ENCODE peak calls at places on chromosomes 11 and 22, in four cellular contexts. H is fibroblast of lung, J is T-helper 2 cell, W is activated T-helper 1 cell treated with Interleukin-2 at 50 U/mL for 16 hours. S is an unnamed sample.

GRCh38 chr11:2701898-2702434 is 2.2 kb upstream of the KCNQ1OT1 start:
- DNase-seq in J (no peak), H (no peak), W (no peak), S (no peak)

GRCh38 chr11:2318707-2319106 is 16.9 kb downstream of the TSPAN32 start:
- DNase-seq in H (no peak), W (no peak), J (no peak), S (no peak)

GRCh38 chr11:90222152-90222458 is 744 bp downstream of the CHORDC1 start:
- DNase-seq in W (no peak), J (no peak), H (no peak), S (peak; percentile 32)

GRCh38 chr11:19679952-19680823 is 32.4 kb upstream of the NAV2 start:
- DNase-seq in J (no peak), H (peak; percentile 98), W (no peak), S (peak; percentile 98)

GRCh38 chr11:17366491-17366890 is 14.9 kb downstream of the NCR3LG1 start:
- DNase-seq in J (no peak), H (no peak), W (no peak), S (no peak)

GRCh38 chr22:43789452-43789851 is 22.7 kb downstream of the EFCAB6 start:
- DNase-seq in J (no peak), H (peak; percentile 98), W (no peak), S (peak; percentile 98)

GRCh38 chr11:116276051-116277044 is 496.4 kb downstream of the BUD13 start:
- DNase-seq in W (peak; percentile 49), J (peak; percentile 73), H (peak; percentile 49), S (peak; percentile 76)

GRCh38 chr11:10824888-10825287 is 16.2 kb upstream of the EIF4G2 start:
- DNase-seq in H (no peak), W (no peak), J (no peak), S (no peak)

GRCh38 chr11:66969584-66970205 is 5.4 kb upstream of the C11orf86 start:
- DNase-seq in H (peak; percentile 94), J (no peak), W (no peak), S (no peak)

GRCh38 chr11:88886796-88887195 is 179.0 kb downstream of the GRM5 start:
- DNase-seq in W (peak; percentile 3), J (peak; percentile 52), H (no peak), S (peak; percentile 14)

GRCh38 chr22:47196881-47197701 is 434.6 kb downstream of the TBC1D22A start:
- DNase-seq in H (no peak), W (no peak), J (no peak), S (no peak)

GRCh38 chr11:1129666-1130160 is 28.0 kb upstream of the MUC5AC start:
- DNase-seq in W (no peak), H (no peak), J (no peak), S (no peak)

GRCh38 chr22:44493206-44493605 is 4.8 kb downstream of the RTL6 start:
- DNase-seq in J (peak; percentile 70), W (no peak), H (no peak), S (no peak)

GRCh38 chr11:119378851-119379465 is 2.5 kb downstream of the USP2 start:
- DNase-seq in J (no peak), W (no peak), H (no peak), S (no peak)

GRCh38 chr11:1150095-1150494 is 7.7 kb upstream of the MUC5AC start:
- DNase-seq in H (no peak), J (no peak), W (no peak), S (no peak)

GRCh38 chr11:18775492-18776292 is 15.9 kb downstream of the PTPN5 start:
- DNase-seq in H (no peak), W (peak; percentile 17), J (peak; percentile 60), S (peak; percentile 67)

GRCh38 chr11:29061452-29061851 is 953.3 kb downstream of the METTL15 start:
- DNase-seq in H (no peak), J (no peak), W (no peak), S (no peak)

GRCh38 chr11:118536726-118537125 is 5.7 kb downstream of the TMEM25 start:
- DNase-seq in J (no peak), H (no peak), W (no peak), S (no peak)

GRCh38 chr11:567629-568258 is 7.0 kb downstream of the RASSF7 start:
- DNase-seq in W (no peak), J (no peak), H (no peak), S (peak; percentile 28)

GRCh38 chr11:84558085-84558905 is 1068.8 kb downstream of the DLG2 start:
- DNase-seq in H (peak; percentile 51), J (peak; percentile 23), W (no peak), S (peak; percentile 63)

GRCh38 chr11:124329787-124330478 is 9.9 kb upstream of the OR8D2 start:
- DNase-seq in W (no peak), H (peak; percentile 7), J (no peak), S (no peak)

GRCh38 chr11:27420217-27420616 is 52.4 kb downstream of the LGR4 start:
- DNase-seq in H (no peak), W (no peak), J (no peak), S (peak; percentile 30)

GRCh38 chr11:26847459-26847858 is 125.6 kb upstream of the SLC5A12 start:
- DNase-seq in J (no peak), W (no peak), H (no peak), S (no peak)

GRCh38 chr11:68551223-68551622 is 90.7 kb downstream of the PPP6R3 start:
- DNase-seq in W (no peak), J (no peak), H (no peak), S (no peak)

GRCh38 chr11:100719362-100719761 is 32.3 kb downstream of the ARHGAP42 start:
- DNase-seq in H (peak; percentile 54), W (no peak), J (no peak), S (peak; percentile 73)

GRCh38 chr11:72446929-72447753 is 12.8 kb upstream of the CLPB start:
- DNase-seq in J (peak; percentile 55), H (peak; percentile 67), W (no peak), S (peak; percentile 66)

GRCh38 chr11:114308689-114309089 is 12.5 kb downstream of the NNMT start:
- DNase-seq in W (no peak), H (peak; percentile 66), J (no peak), S (peak; percentile 49)

GRCh38 chr22:30413745-30414524 is 11.6 kb upstream of the MTFP1 start:
- DNase-seq in H (no peak), J (no peak), W (no peak), S (no peak)

GRCh38 chr22:10741210-10741609 is 4786.8 kb upstream of the OR11H1 start:
- DNase-seq in W (no peak), H (no peak), J (no peak), S (no peak)

GRCh38 chr11:62546937-62547625 is 475 bp upstream of the AHNAK start:
- DNase-seq in J (no peak), H (peak; percentile 44), W (no peak), S (peak; percentile 56)

GRCh38 chr11:111335596-111335995 is 37.2 kb downstream of the POU2AF3 start:
- DNase-seq in W (no peak), J (no peak), H (no peak), S (no peak)

GRCh38 chr11:83456075-83456474 is 169.9 kb upstream of the CCDC90B start:
- DNase-seq in J (no peak), H (peak; percentile 0), W (no peak), S (no peak)

GRCh38 chr22:50476819-50477344 is 2.0 kb upstream of the SBF1 start:
- DNase-seq in H (no peak), J (no peak), W (no peak), S (no peak)

GRCh38 chr22:24128631-24129601 is 52.4 kb upstream of the SUSD2 start:
- DNase-seq in J (no peak), H (no peak), W (no peak), S (no peak)

GRCh38 chr11:67318239-67318555 is 14.9 kb downstream of the SSH3 start:
- DNase-seq in J (no peak), W (no peak), H (no peak), S (peak; percentile 14)

GRCh38 chr11:110897035-110897434 is 184.8 kb upstream of the ARHGAP20 start:
- DNase-seq in H (peak; percentile 89), J (no peak), W (no peak), S (no peak)

GRCh38 chr11:118398797-118399564 is 2.4 kb upstream of the ATP5MG start:
- DNase-seq in J (peak; percentile 94), H (no peak), W (peak; percentile 10), S (peak; percentile 17)

GRCh38 chr11:113256431-113257227 is 57.8 kb upstream of the TTC12 start:
- DNase-seq in H (peak; percentile 13), W (no peak), J (no peak), S (no peak)

GRCh38 chr22:45882881-45883810 is 93.8 kb downstream of the WNT7B start:
- DNase-seq in H (no peak), J (no peak), W (no peak), S (no peak)

S was measured in kidney tubule cell.